ENCODE peak calls at places on chromosomes 6 and 20, in four cellular contexts. One of them, this sample, is unnamed.

GRCh38 chr6:150967381-150967780 is 101.9 kb downstream of the MTHFD1L start:
- DNase-seq in choroid plexus epithelial cell: no peak
- DNase-seq in OCI-LY7: no peak
- DNase-seq in vagina: no peak
- DNase-seq in this sample: no peak

GRCh38 chr6:85792278-85792677 is 149.6 kb upstream of the SYNCRIP start:
- DNase-seq in choroid plexus epithelial cell: no peak
- DNase-seq in OCI-LY7: no peak
- DNase-seq in vagina: no peak
- DNase-seq in this sample: peak

GRCh38 chr6:136079701-136080565 is 170.2 kb downstream of the MTFR2 start:
- DNase-seq in choroid plexus epithelial cell: peak
- DNase-seq in vagina: no peak
- DNase-seq in OCI-LY7: no peak
- DNase-seq in this sample: no peak

GRCh38 chr20:32516985-32517873 is 67.9 kb downstream of the NOL4L start:
- DNase-seq in choroid plexus epithelial cell: no peak
- DNase-seq in vagina: no peak
- DNase-seq in OCI-LY7: no peak
- DNase-seq in this sample: no peak

GRCh38 chr6:22095886-22096285 is 200.9 kb downstream of the PRL start:
- DNase-seq in vagina: no peak
- DNase-seq in choroid plexus epithelial cell: peak
- DNase-seq in OCI-LY7: no peak
- DNase-seq in this sample: no peak

GRCh38 chr6:131250121-131250520 is 114.9 kb downstream of the AKAP7 start:
- DNase-seq in OCI-LY7: peak
- DNase-seq in choroid plexus epithelial cell: peak
- DNase-seq in vagina: no peak
- DNase-seq in this sample: peak

GRCh38 chr20:19758888-19759331 is 852 bp downstream of the RIN2 start:
- DNase-seq in choroid plexus epithelial cell: peak
- DNase-seq in vagina: no peak
- DNase-seq in OCI-LY7: no peak
- DNase-seq in this sample: peak

GRCh38 chr20:7275628-7276237 is 508.2 kb downstream of the BMP2 start:
- DNase-seq in vagina: no peak
- DNase-seq in choroid plexus epithelial cell: no peak
- DNase-seq in OCI-LY7: no peak
- DNase-seq in this sample: no peak

GRCh38 chr6:72084992-72085569 is 198.7 kb downstream of the RIMS1 start:
- DNase-seq in OCI-LY7: peak
- DNase-seq in vagina: no peak
- DNase-seq in choroid plexus epithelial cell: peak
- DNase-seq in this sample: peak

GRCh38 chr20:41142914-41143313 is 5.6 kb downstream of the PLCG1 start:
- DNase-seq in vagina: no peak
- DNase-seq in choroid plexus epithelial cell: no peak
- DNase-seq in OCI-LY7: peak
- DNase-seq in this sample: no peak

GRCh38 chr20:38757145-38757800 is 9.0 kb downstream of the ACTR5 start:
- DNase-seq in OCI-LY7: no peak
- DNase-seq in choroid plexus epithelial cell: peak
- DNase-seq in vagina: no peak
- DNase-seq in this sample: no peak

DNA sequence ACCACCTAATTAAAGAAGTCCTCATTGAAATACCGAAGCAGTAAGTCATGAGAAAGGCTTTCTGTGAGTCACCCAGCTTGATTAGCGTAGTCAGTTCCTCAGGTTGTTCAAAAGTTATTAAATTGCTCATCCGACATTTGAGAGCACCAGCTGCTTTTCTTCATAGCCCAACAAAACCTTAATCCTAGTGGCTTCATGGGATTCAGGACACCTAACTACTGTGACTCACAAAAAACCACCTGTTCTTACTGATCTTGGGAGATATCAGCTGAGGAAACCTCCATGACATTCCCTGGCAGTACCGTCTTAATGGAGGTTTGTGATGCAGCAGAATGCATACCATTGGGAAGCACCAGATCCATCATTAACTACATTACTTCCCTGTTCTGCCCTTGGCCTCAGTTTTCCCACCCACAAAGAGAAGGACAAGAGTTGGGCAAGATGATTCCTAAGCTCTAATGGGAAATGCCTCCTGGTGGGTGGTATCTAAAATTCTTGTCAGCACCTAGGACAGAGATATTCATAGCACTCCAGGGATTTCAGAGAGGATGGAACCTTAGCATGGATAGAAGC is 103.8 kb downstream of the KHDC1L start:
- DNase-seq in OCI-LY7: no peak
- DNase-seq in vagina: no peak
- DNase-seq in choroid plexus epithelial cell: peak
- DNase-seq in this sample: peak
- TF ChIP-seq CTCF in OCI-LY7: no peak
- TF ChIP-seq CTCF in vagina: no peak
- TF ChIP-seq CTCF in choroid plexus epithelial cell: peak
- TF ChIP-seq CTCF in this sample: peak

DNA sequence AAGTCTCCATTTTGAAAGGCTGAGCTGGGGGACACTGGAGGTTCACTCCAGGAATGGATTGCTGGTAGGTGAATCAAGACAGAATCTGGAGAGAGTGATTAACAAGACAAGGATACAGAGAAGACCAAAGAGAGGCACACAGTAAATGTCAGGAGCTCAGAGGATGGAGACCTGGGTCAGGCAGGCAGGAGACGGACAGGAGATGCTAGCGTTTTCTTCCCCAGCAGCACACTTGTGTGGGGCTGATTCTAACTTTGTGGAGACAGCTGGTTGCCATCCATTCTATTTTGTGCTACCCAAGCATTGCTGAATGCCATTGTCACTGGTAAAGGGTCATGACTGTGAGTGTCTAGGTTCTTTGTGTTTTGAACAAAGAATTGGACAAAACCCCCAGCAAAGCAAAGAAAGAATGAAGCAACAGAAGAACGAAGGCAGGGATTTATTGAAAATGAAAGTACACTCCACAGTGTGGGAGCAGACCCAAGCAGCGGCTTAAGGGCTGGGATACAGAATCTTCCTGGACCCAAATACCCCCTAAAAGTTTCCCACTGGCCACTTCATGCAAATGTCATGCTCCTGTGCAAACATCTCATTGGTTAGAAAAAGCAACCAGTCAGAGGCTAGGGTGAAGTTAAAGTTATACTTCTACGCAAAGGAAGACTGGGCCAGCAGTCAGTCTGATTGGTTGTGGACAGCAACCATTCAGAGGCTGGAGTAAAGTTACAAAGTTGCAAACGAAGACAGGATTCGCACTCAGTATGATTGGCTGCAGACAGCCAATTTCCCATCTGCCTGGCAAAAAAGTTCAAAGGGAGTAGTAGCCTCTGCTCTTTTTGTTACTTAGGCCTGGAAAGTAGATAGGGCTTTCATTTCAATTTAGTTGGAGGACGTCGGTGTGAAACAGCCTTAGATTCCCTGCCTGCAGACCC is 17.5 kb downstream of the PTK7 start:
- DNase-seq in vagina: no peak
- DNase-seq in choroid plexus epithelial cell: peak
- DNase-seq in OCI-LY7: no peak
- DNase-seq in this sample: peak
- H3K4me3 ChIP-seq in vagina: peak
- H3K4me3 ChIP-seq in choroid plexus epithelial cell: no peak
- H3K4me3 ChIP-seq in OCI-LY7: no peak
- H3K4me3 ChIP-seq in this sample: peak

DNA sequence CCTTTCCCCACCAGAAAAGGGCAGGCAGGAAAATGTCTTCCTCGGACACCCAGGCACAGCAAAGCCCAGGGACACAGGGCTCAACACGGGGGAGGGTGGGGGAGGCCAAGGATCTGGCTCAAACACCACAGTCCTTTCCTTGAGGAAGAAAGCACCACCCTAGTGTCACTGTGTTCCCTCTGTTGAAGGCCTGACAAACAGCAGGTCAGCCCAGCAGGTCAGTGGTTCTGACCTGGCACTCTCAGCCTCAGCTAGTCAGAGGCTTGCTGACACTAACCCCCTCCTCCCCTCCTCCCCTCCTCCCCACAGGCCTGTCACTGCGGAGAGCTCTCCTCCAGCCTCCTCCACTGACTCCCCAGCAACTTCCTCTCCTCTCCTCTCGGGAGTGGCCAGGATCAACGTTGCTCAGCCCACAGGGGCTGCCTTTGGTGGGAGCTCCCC is 239.6 kb downstream of the LRFN2 start:
- DNase-seq in choroid plexus epithelial cell: no peak
- DNase-seq in OCI-LY7: no peak
- DNase-seq in vagina: no peak
- DNase-seq in this sample: no peak
- TF ChIP-seq CTCF in choroid plexus epithelial cell: no peak
- TF ChIP-seq CTCF in OCI-LY7: no peak
- TF ChIP-seq CTCF in vagina: no peak
- TF ChIP-seq CTCF in this sample: no peak

DNA sequence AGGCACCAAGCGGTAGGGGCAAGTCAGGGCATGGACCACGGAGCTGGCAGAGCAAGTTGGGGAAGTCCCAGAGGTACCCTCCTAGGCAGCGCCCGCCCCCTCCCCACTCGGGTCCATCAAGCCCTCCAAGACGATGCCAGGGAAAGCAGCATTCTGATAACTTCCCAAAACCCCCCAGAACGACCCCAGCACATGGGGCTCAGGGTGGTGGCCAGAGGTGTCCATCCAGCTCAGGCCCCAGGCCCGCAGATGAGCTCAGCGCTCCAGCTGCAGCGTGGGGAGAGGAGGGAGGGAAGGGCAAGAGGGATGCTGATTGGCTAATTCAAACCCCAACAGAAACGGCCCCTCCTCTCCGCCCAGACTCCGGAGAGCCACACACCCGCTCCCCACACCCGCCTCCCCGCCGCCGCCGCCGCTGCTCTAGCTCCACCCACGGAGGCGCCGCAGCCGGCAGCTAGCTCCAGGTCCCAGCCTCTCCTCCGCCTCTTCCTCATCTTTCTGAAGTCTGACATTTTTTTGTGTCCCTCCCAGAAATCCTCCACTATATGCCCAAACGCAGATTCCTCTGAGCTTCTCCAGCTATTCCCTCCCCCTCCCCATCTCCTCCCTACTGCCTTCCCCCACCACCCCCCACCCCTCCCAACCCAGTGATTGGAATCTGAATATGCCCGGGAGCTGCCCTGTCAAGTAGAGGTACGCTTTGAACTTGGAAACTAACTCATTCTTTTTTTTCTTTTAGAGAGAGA is 40.3 kb upstream of the TLDC2 start:
- DNase-seq in vagina: no peak
- DNase-seq in OCI-LY7: peak
- DNase-seq in choroid plexus epithelial cell: peak
- DNase-seq in this sample: peak
- H3K4me3 ChIP-seq in vagina: peak
- H3K4me3 ChIP-seq in OCI-LY7: peak
- H3K4me3 ChIP-seq in choroid plexus epithelial cell: peak
- H3K4me3 ChIP-seq in this sample: peak

DNA sequence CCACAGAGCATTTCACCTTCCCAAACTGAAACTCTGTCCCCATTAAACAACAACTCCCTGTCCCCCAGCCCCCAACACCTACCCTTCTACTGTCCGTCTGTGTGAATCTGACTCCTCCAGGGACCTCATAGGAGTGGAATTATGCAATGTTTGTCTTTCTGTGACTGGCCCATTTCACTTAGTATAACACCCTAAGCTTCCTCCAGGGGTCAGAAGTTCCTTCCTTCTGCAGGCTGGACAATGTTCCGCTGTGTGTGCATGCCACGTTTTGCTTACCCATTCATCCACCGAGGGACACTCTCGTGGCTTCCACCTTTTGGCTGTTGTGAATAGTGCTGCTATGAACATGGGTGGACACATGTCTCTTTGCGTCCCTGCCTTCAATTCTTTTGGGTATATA is 37.6 kb upstream of the MPC1 start:
- DNase-seq in vagina: no peak
- DNase-seq in choroid plexus epithelial cell: peak
- DNase-seq in OCI-LY7: no peak
- DNase-seq in this sample: peak
- TF ChIP-seq CTCF in vagina: no peak
- TF ChIP-seq CTCF in choroid plexus epithelial cell: peak
- TF ChIP-seq CTCF in OCI-LY7: no peak
- TF ChIP-seq CTCF in this sample: peak

GRCh38 chr6:83069633-83070032 is 2.2 kb downstream of the DOP1A start:
- DNase-seq in vagina: no peak
- DNase-seq in choroid plexus epithelial cell: no peak
- DNase-seq in OCI-LY7: no peak
- DNase-seq in this sample: peak

GRCh38 chr6:83071707-83072106 is 4.2 kb downstream of the DOP1A start:
- DNase-seq in OCI-LY7: no peak
- DNase-seq in choroid plexus epithelial cell: no peak
- DNase-seq in vagina: no peak
- DNase-seq in this sample: peak

GRCh38 chr6:83068628-83069027 is 1.2 kb downstream of the DOP1A start:
- DNase-seq in OCI-LY7: no peak
- DNase-seq in choroid plexus epithelial cell: no peak
- DNase-seq in vagina: no peak
- DNase-seq in this sample: no peak

GRCh38 chr6:83073620-83074019 is 6.1 kb downstream of the DOP1A start:
- DNase-seq in choroid plexus epithelial cell: no peak
- DNase-seq in OCI-LY7: no peak
- DNase-seq in vagina: no peak
- DNase-seq in this sample: peak

DNA sequence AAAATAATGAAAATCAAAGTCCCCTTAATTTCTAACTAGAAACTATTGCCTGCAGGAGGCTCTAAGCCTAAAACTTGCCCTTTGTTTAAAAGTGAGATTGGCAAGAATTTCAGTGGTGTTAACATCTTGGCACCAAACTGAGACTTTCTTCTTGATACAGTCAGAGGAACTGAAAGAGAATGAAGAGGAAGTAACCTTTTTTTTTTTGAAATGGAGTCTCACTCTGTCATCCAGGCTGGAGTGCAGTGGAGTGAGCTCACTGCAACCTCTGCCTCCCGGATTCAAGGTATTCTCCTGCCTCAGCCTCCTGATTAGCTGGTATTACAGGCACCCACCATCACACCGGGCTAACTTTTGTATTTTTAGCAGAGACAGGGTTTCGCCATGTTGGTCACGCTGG is 3.6 kb downstream of the DOP1A start:
- DNase-seq in vagina: no peak
- DNase-seq in choroid plexus epithelial cell: no peak
- DNase-seq in OCI-LY7: peak
- DNase-seq in this sample: peak
- H3K4me3 ChIP-seq in vagina: no peak
- H3K4me3 ChIP-seq in choroid plexus epithelial cell: no peak
- H3K4me3 ChIP-seq in OCI-LY7: peak
- H3K4me3 ChIP-seq in this sample: peak

GRCh38 chr6:90296346-90297123 is at the start of gene BACH2:
- DNase-seq in OCI-LY7: peak
- DNase-seq in vagina: no peak
- DNase-seq in choroid plexus epithelial cell: peak
- DNase-seq in this sample: peak

GRCh38 chr6:90294614-90294988 is 2.0 kb downstream of the BACH2 start:
- DNase-seq in choroid plexus epithelial cell: no peak
- DNase-seq in vagina: no peak
- DNase-seq in OCI-LY7: peak
- DNase-seq in this sample: no peak

GRCh38 chr6:90297124-90297865 is 652 bp upstream of the BACH2 start:
- DNase-seq in vagina: no peak
- DNase-seq in choroid plexus epithelial cell: no peak
- DNase-seq in OCI-LY7: no peak
- DNase-seq in this sample: no peak

GRCh38 chr6:90294989-90295853 is 1.4 kb downstream of the BACH2 start:
- DNase-seq in OCI-LY7: peak
- DNase-seq in vagina: no peak
- DNase-seq in choroid plexus epithelial cell: peak
- DNase-seq in this sample: peak

GRCh38 chr6:90295854-90296345 is 743 bp downstream of the BACH2 start:
- DNase-seq in OCI-LY7: peak
- DNase-seq in choroid plexus epithelial cell: peak
- DNase-seq in vagina: no peak
- DNase-seq in this sample: peak
- TF ChIP-seq CTCF in OCI-LY7: peak
- TF ChIP-seq CTCF in choroid plexus epithelial cell: peak
- TF ChIP-seq CTCF in vagina: no peak
- TF ChIP-seq CTCF in this sample: peak